ENCODE peak calls at places on chromosomes 1 and 21, in six cellular contexts. J is K562, M is HepG2, L is endothelial cell of umbilical vein, G is H1, T is GM12878. U is an unnamed sample.

GRCh38 chr1:55286851-55287602 is 71.9 kb upstream of the USP24 start:
- DNase-seq in M (no peak), G (no peak), T (no peak), J (no peak), L (peak), U (no peak)

GRCh38 chr1:63721531-63722189 is 52.2 kb upstream of the ROR1 start:
- DNase-seq in J (no peak), L (no peak), M (no peak), G (no peak), T (no peak), U (no peak)

GRCh38 chr1:77741316-77741715 is 18.3 kb downstream of the USP33 start:
- DNase-seq in T (no peak), G (no peak), L (no peak), M (no peak), J (no peak), U (no peak)

GRCh38 chr1:99264201-99265021 is at the start of gene PLPPR4:
- DNase-seq in J (peak), G (peak), L (peak), T (no peak), M (no peak), U (peak)

GRCh38 chr21:36260030-36260787 is 59.8 kb upstream of the MORC3 start:
- DNase-seq in L (peak), M (peak), G (no peak), T (peak), J (peak), U (peak)

GRCh38 chr1:115977481-115978258 is 1.4 kb downstream of the SLC22A15 start:
- DNase-seq in G (no peak), J (no peak), M (peak), T (no peak), L (no peak), U (peak)

GRCh38 chr1:29868944-29869343 is 632.6 kb downstream of the PTPRU start:
- DNase-seq in G (no peak), M (no peak), L (no peak), T (no peak), J (no peak), U (no peak)

GRCh38 chr1:172914517-172915144 is 136.1 kb downstream of the TNFSF18 start:
- DNase-seq in T (no peak), J (no peak), M (no peak), G (no peak), L (peak), U (no peak)

GRCh38 chr1:204837440-204838084 is 33.1 kb upstream of the NFASC start:
- DNase-seq in J (peak), L (peak), G (peak), M (peak), T (no peak), U (no peak)

GRCh38 chr1:225349826-225350225 is 78.0 kb downstream of the LBR start:
- DNase-seq in J (no peak), T (no peak), M (no peak), G (no peak), L (no peak), U (no peak)

GRCh38 chr1:151342021-151342420 is 5.0 kb downstream of the RFX5 start:
- DNase-seq in J (no peak), L (no peak), M (no peak), T (no peak), G (no peak), U (no peak)

GRCh38 chr1:109719337-109719837 is 7.3 kb downstream of the GSTM5 start:
- DNase-seq in T (peak), G (no peak), L (peak), J (peak), M (no peak), U (no peak)

GRCh38 chr1:153466908-153467307 is 6.5 kb upstream of the S100A7 start:
- DNase-seq in J (no peak), T (no peak), M (no peak), L (no peak), G (no peak), U (no peak)

DNA sequence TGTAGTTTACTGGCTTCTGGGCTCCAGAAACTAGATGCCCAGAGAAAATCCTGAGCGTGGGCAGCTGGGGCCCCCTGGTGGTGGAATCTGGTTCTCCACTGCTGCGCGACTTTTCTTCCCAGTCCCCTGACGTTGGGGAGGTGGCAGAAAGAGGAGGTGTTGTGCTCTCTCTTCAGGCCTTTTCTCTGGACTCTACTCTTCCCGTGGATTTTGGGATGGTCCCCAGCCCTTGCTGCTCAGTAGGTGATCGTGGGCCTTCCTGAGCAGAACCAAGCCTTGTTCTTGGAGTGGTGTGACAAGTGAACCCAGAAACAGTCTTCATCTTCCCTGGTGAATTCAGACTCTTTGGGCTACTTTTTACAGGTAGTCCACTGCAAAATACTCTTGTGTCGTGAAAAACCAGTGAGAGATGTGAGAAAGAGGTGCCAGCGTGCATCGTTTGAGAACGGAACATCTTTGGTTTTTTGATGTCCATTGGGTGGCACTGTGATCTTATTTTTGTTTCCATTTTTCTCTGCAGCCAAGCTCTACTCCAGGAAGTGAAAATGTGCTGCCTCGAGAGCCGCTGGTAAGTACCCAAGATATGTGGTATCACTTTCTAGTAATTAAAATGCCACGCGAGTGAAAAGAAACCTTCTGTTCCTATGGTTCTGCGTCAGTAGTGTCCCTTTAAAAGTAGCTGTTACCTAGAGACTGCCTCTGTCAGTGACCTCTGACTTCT is 20.2 kb downstream of the PEX14 start:
- DNase-seq in M (peak), T (peak), J (peak), G (peak), L (peak), U (no peak)
- TF ChIP-seq MAX in M (no peak), T (no peak), J (no peak), G (no peak), L (no peak), U (no peak)

DNA sequence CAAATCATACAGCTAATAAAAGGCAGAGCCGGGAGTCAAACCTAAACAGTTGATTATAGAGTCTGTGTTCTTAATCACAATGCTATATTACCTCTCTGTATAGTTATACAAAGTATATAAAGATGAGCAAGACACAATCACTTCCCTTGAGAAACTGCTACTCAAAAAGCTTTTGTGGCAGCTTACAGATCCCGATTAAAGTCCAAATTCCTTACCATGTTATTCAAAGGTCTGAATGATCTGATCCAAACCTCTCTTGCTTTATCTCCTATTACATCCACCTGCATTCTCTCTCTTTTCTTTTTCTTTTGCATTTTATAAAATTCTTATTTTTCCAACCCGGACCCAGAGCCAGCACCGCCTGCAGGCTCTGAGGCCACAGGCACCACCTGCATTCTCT is 57.0 kb upstream of the MUTYH start:
- DNase-seq in J (no peak), M (peak), L (no peak), T (no peak), G (no peak), U (no peak)
- TF ChIP-seq EZH2 in J (no peak), M (no peak), L (no peak), T (no peak), G (no peak), U (no peak)

GRCh38 chr1:46278807-46279206 is 24.6 kb downstream of the LRRC41 start:
- DNase-seq in J (no peak), M (no peak), T (no peak), G (no peak), L (no peak), U (no peak)
- TF ChIP-seq POLR2AphosphoS5 in J (peak), M (no peak), T (no peak), G (peak), L (no peak), U (peak)

GRCh38 chr1:168637350-168637991 is 61.1 kb downstream of the XCL1 start:
- DNase-seq in J (peak), L (peak), M (peak), G (no peak), T (no peak), U (peak)
- TF ChIP-seq MAX in J (no peak), L (no peak), M (no peak), G (no peak), T (no peak), U (no peak)

DNA sequence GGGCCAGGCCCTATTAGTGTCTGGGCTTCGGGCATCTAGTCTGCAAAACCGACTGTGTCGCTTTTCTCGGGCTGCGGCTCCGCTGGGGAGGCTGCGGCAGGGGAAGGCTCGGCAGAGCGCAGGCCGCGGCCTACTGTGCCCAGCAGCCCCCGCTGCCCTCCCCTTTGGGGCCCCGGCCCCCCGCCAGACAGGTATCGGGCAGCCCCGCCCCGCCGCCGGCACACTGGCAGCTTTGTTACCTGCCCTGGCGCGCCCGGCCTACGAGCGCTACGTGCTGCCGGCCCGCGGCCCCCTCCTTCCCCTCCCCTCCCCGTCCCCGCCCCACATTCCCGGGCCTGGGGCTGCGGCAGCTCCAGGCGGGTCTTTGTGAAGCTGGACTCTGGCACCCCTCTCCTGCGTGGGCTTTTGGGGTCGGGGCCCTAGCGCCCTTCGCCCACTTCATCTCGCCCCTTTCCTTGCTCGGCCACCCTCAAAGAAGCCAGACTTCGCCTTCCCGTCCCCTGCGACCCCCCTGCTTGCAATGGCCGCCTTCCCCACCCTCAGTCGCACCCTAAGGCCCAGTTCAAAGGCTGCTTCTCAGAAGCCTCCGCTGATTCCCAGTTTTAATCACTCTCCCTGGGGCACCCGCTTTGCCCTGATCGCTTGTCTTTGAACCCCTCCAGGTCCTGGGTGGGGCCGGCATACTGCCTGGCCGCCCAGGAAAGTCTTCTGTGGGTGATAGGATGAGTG is 48.9 kb upstream of the SLC2A1 start:
- DNase-seq in T (no peak), G (peak), M (no peak), J (no peak), L (no peak), U (no peak)
- TF ChIP-seq EZH2 in T (no peak), G (no peak), M (no peak), J (no peak), L (no peak), U (no peak)